ENCODE peak calls at places on chromosomes 11 and 22, in ten cellular contexts. R is ureter; H is midbrain; O is lower leg skin; K is stimulated activated CD8-positive, alpha-beta memory T cell treated with anti-CD3 and anti-CD28 coated beads, Interleukin-15, amount 100 ng/mL, for 4 hours; G is AG10803; I is activated CD4-positive, alpha-beta memory T cell treated with anti-CD3 and anti-CD28 coated beads, Interleukin-2, amount 10 ng/mL, durations not matched to agents 7 days and 5 days; L is astrocyte of the spinal cord; A is WTC11; D is cerebellum. J is an unnamed sample.

GRCh38 chr11:68412593-68413475 is 47.7 kb upstream of the PPP6R3 start:
- DNase-seq in K (no peak), D (no peak), R (no peak), A (no peak), O (peak), I (peak), L (peak), H (no peak), G (peak), J (no peak)

GRCh38 chr11:116557261-116557660 is 215.5 kb downstream of the BUD13 start:
- DNase-seq in D (no peak), R (no peak), L (no peak), I (no peak), A (no peak), G (peak), H (no peak), O (no peak), K (no peak), J (no peak)

GRCh38 chr11:44872556-44872955 is 78.1 kb downstream of the TP53I11 start:
- DNase-seq in A (no peak), G (no peak), K (no peak), L (no peak), I (no peak), D (no peak), R (no peak), H (no peak), O (no peak), J (no peak)

GRCh38 chr11:67606150-67606476 is 623 bp upstream of the NDUFV1 start:
- DNase-seq in H (no peak), L (no peak), K (no peak), O (no peak), A (no peak), D (no peak), R (no peak), G (peak), I (no peak), J (no peak)

GRCh38 chr11:26134481-26135355 is 197.2 kb upstream of the ANO3 start:
- DNase-seq in I (no peak), D (peak), O (no peak), H (peak), A (no peak), L (peak), K (no peak), G (peak), R (no peak), J (peak)

GRCh38 chr22:35488513-35488912 is 52.1 kb upstream of the RASD2 start:
- DNase-seq in G (no peak), D (no peak), K (no peak), O (no peak), L (no peak), A (no peak), H (no peak), I (no peak), R (no peak), J (no peak)

GRCh38 chr11:114775849-114776621 is 97.7 kb downstream of the NXPE2 start:
- DNase-seq in R (no peak), L (no peak), O (no peak), I (no peak), D (peak), K (no peak), G (no peak), H (no peak), A (no peak), J (no peak)

GRCh38 chr11:81497202-81497804 is 1236.4 kb downstream of the FAM181B start:
- DNase-seq in H (peak), L (peak), G (peak), K (no peak), O (no peak), I (no peak), D (no peak), A (no peak), R (no peak), J (peak)

GRCh38 chr22:44311855-44312170 is 938 bp downstream of the SHISAL1 start:
- DNase-seq in G (peak), D (no peak), A (no peak), H (no peak), K (no peak), L (peak), R (no peak), I (no peak), O (no peak), J (no peak)

GRCh38 chr11:20397281-20397680 is 9.8 kb downstream of the PRMT3 start:
- DNase-seq in I (peak), G (peak), O (no peak), D (no peak), A (no peak), H (peak), R (no peak), L (peak), K (no peak), J (peak)

GRCh38 chr11:98862169-98862568 is 158.6 kb upstream of the CNTN5 start:
- DNase-seq in O (no peak), G (no peak), K (no peak), D (no peak), R (no peak), A (no peak), I (no peak), L (no peak), H (no peak), J (no peak)

GRCh38 chr11:103601230-103601846 is 435.1 kb upstream of the DDI1 start:
- DNase-seq in O (no peak), H (peak), K (peak), D (peak), G (peak), I (peak), A (peak), L (peak), R (no peak), J (peak)

GRCh38 chr22:30969532-30970355 is 679 bp downstream of the TUG1 start:
- DNase-seq in I (peak), A (no peak), G (peak), O (no peak), R (peak), L (peak), H (peak), D (no peak), K (peak), J (peak)

GRCh38 chr11:46865340-46865739 is 19.3 kb upstream of the CKAP5 start:
- DNase-seq in R (no peak), I (no peak), A (no peak), H (no peak), K (no peak), D (no peak), O (no peak), G (peak), L (peak), J (no peak)

GRCh38 chr22:23086787-23087186 is 16.5 kb downstream of the GNAZ start:
- DNase-seq in K (no peak), H (no peak), G (no peak), R (no peak), L (no peak), D (no peak), O (no peak), I (no peak), A (no peak), J (no peak)

J was measured in HT-29.